ENCODE peak calls at places on chromosomes 7 and 10, in ten cellular contexts. I is mammary epithelial cell, E is dorsolateral prefrontal cortex, T is lower lobe of right lung, L is coronary artery, F is endodermal cell, N is fibroblast of mammary gland, Z is fibroblast of the aortic adventitia, Q is K562, U is lower leg skin. R is an unnamed sample.

GRCh38 chr7:18570890-18571478 is 75.4 kb downstream of the HDAC9 start:
- DNase-seq in Z (peak; percentile 77), L (no peak), E (no peak), F (no peak), I (peak; percentile 22), Q (no peak), U (no peak), N (peak; percentile 65), T (no peak), R (peak; percentile 40)

GRCh38 chr10:30751678-30752331 is 122.3 kb upstream of the LYZL2 start:
- DNase-seq in Q (peak; percentile 24), I (no peak), F (peak; percentile 90), Z (peak; percentile 89), E (peak; percentile 74), T (peak; percentile 80), U (peak; percentile 75), N (peak; percentile 85), L (no peak), R (peak; percentile 70)

GRCh38 chr10:93077860-93078337 is 4.2 kb downstream of the CYP26A1 start:
- DNase-seq in L (no peak), E (no peak), T (no peak), Z (peak; percentile 33), Q (peak; percentile 35), F (no peak), N (no peak), I (no peak), U (no peak), R (no peak)

GRCh38 chr10:28984431-28984830 is 304.4 kb upstream of the LYZL1 start:
- DNase-seq in T (peak; percentile 89), E (peak; percentile 49), Q (peak; percentile 41), Z (peak; percentile 87), I (peak; percentile 83), L (peak; percentile 94), N (peak; percentile 81), U (peak; percentile 58), F (peak; percentile 53), R (peak; percentile 85)

GRCh38 chr7:144454-144826 is 47.9 kb upstream of the FAM20C start:
- DNase-seq in I (no peak), E (peak; percentile 7), F (no peak), L (no peak), U (no peak), Z (no peak), N (no peak), T (no peak), Q (no peak), R (no peak)

GRCh38 chr10:119654540-119654939 is 3.4 kb downstream of the BAG3 start:
- DNase-seq in Q (no peak), F (peak; percentile 64), Z (peak; percentile 35), N (no peak), L (no peak), I (peak; percentile 80), U (peak; percentile 63), T (peak; percentile 77), E (no peak), R (peak; percentile 43)

GRCh38 chr10:15141136-15142067 is 27.1 kb downstream of the NMT2 start:
- DNase-seq in U (no peak), T (no peak), I (no peak), N (peak; percentile 8), L (no peak), Z (peak; percentile 36), E (no peak), F (no peak), Q (no peak), R (no peak)

GRCh38 chr7:75971309-75971960 is 23.0 kb downstream of the TMEM120A start:
- DNase-seq in Q (no peak), L (no peak), U (no peak), T (no peak), E (no peak), N (no peak), F (no peak), Z (no peak), I (no peak), R (no peak)

GRCh38 chr7:153835104-153835503 is 217.1 kb upstream of the DPP6 start:
- DNase-seq in I (no peak), N (no peak), T (no peak), L (no peak), Z (no peak), Q (no peak), E (no peak), F (no peak), U (no peak), R (peak; percentile 6)
- H3K4me3 ChIP-seq in I (no peak overlapping the region), N (no peak overlapping the region), T (no peak overlapping the region), L (no peak overlapping the region), Z (no peak overlapping the region), Q (no peak overlapping the region), E (no peak overlapping the region), F (no peak overlapping the region), U (no peak overlapping the region), R (no peak overlapping the region)

DNA sequence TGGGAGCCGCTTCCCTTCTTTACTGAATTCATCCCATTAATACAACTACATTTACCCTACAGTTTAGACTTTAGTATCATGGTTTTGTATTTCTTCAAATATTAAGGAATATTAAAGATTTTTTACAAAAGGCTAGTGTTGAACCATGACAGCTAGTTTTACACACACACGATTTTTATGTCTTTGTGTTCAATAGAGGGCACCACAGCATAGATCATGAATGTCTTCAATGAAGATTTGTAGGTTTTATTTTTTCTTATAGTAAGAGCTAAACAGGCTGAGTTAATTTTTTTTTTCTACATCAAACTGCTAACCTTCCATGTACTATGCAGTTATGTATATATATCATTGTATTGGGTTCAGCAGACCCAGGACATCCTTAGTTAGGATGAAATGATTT is 76.9 kb downstream of the SNX10 start:
- DNase-seq in Z (peak; percentile 17), E (no peak), I (no peak), N (peak; percentile 32), Q (no peak), T (no peak), F (no peak), U (no peak), L (no peak), R (no peak)
- TF ChIP-seq CTCF in Z (no peak), E (peak; percentile 13), I (no peak), N (peak; percentile 17), Q (no peak), T (no peak), F (no peak), U (no peak), L (no peak), R (no peak)

GRCh38 chr7:28570113-28570969 is 158.0 kb downstream of the CREB5 start:
- DNase-seq in L (no peak), F (no peak), E (no peak), U (no peak), I (no peak), T (no peak), N (peak; percentile 16), Z (no peak), Q (no peak), R (no peak)
- H3K4me3 ChIP-seq in L (no peak overlapping the region), F (no peak overlapping the region), E (no peak overlapping the region), U (no peak overlapping the region), I (no peak overlapping the region), T (no peak overlapping the region), N (no peak overlapping the region), Z (no peak overlapping the region), Q (no peak overlapping the region), R (no peak overlapping the region)

GRCh38 chr7:50711271-50712175 is 71.2 kb downstream of the GRB10 start:
- DNase-seq in N (peak; percentile 58), U (no peak), Z (peak; percentile 55), T (no peak), L (no peak), I (no peak), F (no peak), Q (no peak), E (no peak), R (peak; percentile 22)

GRCh38 chr7:50713357-50713965 is 69.2 kb downstream of the GRB10 start:
- DNase-seq in F (no peak), U (no peak), T (no peak), I (no peak), L (no peak), Q (no peak), E (no peak), N (no peak), Z (no peak), R (no peak)

GRCh38 chr7:50714851-50715250 is 67.8 kb downstream of the GRB10 start:
- DNase-seq in U (no peak), L (no peak), E (no peak), Z (peak; percentile 28), I (peak; percentile 32), T (no peak), N (no peak), F (no peak), Q (no peak), R (no peak)

GRCh38 chr7:50710441-50711154 is 72.1 kb downstream of the GRB10 start:
- DNase-seq in T (no peak), F (no peak), I (no peak), Q (no peak), Z (no peak), U (no peak), L (no peak), N (no peak), E (no peak), R (no peak)

DNA sequence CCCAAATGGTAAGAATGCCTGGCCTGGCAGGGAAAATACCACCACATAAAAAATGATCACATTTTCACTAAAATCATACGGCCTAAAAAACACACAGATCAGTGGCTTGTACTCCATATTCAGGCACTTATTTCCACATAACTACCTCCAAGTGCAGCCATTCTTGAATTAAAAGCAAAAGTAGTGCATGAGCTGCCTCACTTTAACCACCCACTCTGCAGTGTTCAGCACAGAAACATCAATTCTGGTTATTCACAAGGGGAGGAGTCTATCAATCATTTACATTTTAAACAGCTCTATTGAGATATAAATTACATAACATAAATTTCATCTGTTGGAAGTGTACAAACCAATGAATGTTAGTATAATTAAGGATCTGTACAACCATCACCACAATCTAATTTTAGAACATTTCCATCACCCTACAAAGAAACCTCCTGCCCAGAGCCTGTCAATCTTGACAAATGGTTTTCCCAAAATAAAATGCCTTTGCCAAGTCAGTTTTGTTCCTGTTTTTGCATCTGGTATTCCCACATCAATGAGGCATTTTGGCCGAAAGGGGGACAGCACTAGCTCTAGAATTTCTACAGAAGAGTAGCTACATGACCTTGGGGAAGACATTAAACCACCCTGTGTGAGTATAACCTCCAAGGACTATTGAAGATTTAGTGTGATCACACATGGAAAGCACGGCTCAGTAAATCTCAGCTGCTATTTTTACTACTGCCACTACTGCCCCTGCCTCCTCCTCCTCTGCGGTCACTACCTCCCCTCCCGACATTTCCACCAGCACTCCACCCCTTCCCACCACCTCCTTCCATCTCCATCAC is 70.0 kb downstream of the GRB10 start:
- DNase-seq in U (no peak), I (no peak), E (no peak), T (no peak), Z (peak; percentile 42), F (no peak), Q (no peak), N (no peak), L (no peak), R (no peak)
- TF ChIP-seq CTCF in U (no peak), I (no peak), E (no peak), T (no peak), Z (peak; percentile 19), F (no peak), Q (no peak), N (no peak), L (no peak), R (no peak)